ENCODE peak calls at places on chromosomes 5 and 9, in four cellular contexts. Z, X, P and E are unnamed samples.
A peak's percentile ranks its signal among the peaks of the same experiment; 100 is the strongest.

GRCh38 chr9:112059145-112059979 is 115.7 kb downstream of the SUSD1 start:
- DNase-seq in Z (no peak), X (peak; percentile 14), P (peak; percentile 87), E (no peak)

GRCh38 chr5:68646142-68646541 is 430.6 kb downstream of the PIK3R1 start:
- DNase-seq in Z (no peak), X (no peak), P (no peak), E (no peak)

GRCh38 chr5:87762631-87763030 is 349.9 kb upstream of the CCNH start:
- DNase-seq in Z (no peak), X (no peak), P (no peak), E (no peak)

GRCh38 chr9:16627967-16628366 is 242.5 kb downstream of the BNC2 start:
- DNase-seq in Z (no peak), X (no peak), P (no peak), E (no peak)

GRCh38 chr9:19497276-19497675 is 88.5 kb downstream of the ACER2 start:
- DNase-seq in Z (no peak), X (no peak), P (no peak), E (no peak)

GRCh38 chr5:172508471-172509404 is 54.4 kb upstream of the SH3PXD2B start:
- DNase-seq in Z (no peak), X (no peak), P (no peak), E (no peak)

GRCh38 chr5:109328626-109329025 is 81.1 kb downstream of the PJA2 start:
- DNase-seq in Z (no peak), X (no peak), P (peak; percentile 72), E (no peak)

GRCh38 chr5:59099270-59099994 is 516.6 kb downstream of the RAB3C start:
- DNase-seq in Z (no peak), X (no peak), P (peak; percentile 83), E (no peak)

GRCh38 chr9:127136880-127137639 is 14.6 kb upstream of the ANGPTL2 start:
- DNase-seq in Z (no peak), X (no peak), P (no peak), E (no peak)

GRCh38 chr5:154603011-154603410 is 125.0 kb upstream of the HAND1 start:
- DNase-seq in Z (no peak), X (no peak), P (no peak), E (no peak)